ENCODE peak calls at places on chromosomes 13 and 19, in four cellular contexts. W is left ventricle myocardium inferior, Q is cardiac fibroblast, R is nephron progenitor cell. G is an unnamed sample.

GRCh38 chr19:6801397-6802086 is 29.0 kb downstream of the VAV1 start:
- DNase-seq in W (peak), Q (peak), R (no peak), G (no peak)

GRCh38 chr13:30585748-30586262 is 31.9 kb upstream of the USPL1 start:
- DNase-seq in R (no peak), W (no peak), Q (peak), G (no peak)

GRCh38 chr13:42112864-42113263 is 64.4 kb downstream of the DGKH start:
- DNase-seq in W (no peak), Q (no peak), R (no peak), G (no peak)

GRCh38 chr13:112131081-112131739 is 64.3 kb downstream of the SOX1 start:
- DNase-seq in R (no peak), Q (no peak), W (no peak), G (peak)

GRCh38 chr13:100584901-100585300 is 3.7 kb downstream of the GGACT start:
- DNase-seq in Q (no peak), W (no peak), R (no peak), G (no peak)

GRCh38 chr13:47426126-47426849 is 529.4 kb upstream of the HTR2A start:
- DNase-seq in R (no peak), W (peak), Q (peak), G (no peak)

GRCh38 chr13:53507741-53508140 is 479.1 kb downstream of the OLFM4 start:
- DNase-seq in W (no peak), R (no peak), Q (no peak), G (no peak)

GRCh38 chr13:86476656-86477055 is 677.4 kb upstream of the SLITRK6 start:
- DNase-seq in W (no peak), Q (no peak), R (no peak), G (no peak)

GRCh38 chr19:42422576-42423461 is 4.4 kb downstream of the LIPE start:
- DNase-seq in W (no peak), R (peak), Q (no peak), G (no peak)

GRCh38 chr19:1177322-1178114 is 3.5 kb upstream of the SBNO2 start:
- DNase-seq in Q (peak), R (no peak), W (no peak), G (no peak)

GRCh38 chr19:30584121-30584520 is 211.9 kb downstream of the ZNF536 start:
- DNase-seq in W (no peak), Q (no peak), R (no peak), G (no peak)

GRCh38 chr19:7842661-7843294 is 12.8 kb downstream of the EVI5L start:
- DNase-seq in Q (no peak), R (no peak), W (no peak), G (no peak)

GRCh38 chr13:110797230-110797877 is 83.9 kb downstream of the ING1 start:
- DNase-seq in Q (peak), W (no peak), R (no peak), G (no peak)

GRCh38 chr19:48842744-48843162 is 6.5 kb upstream of the HSD17B14 start:
- DNase-seq in R (peak), W (no peak), Q (peak), G (no peak)

GRCh38 chr13:74027161-74027779 is 106.9 kb downstream of the KLF12 start:
- DNase-seq in W (no peak), R (no peak), Q (no peak), G (no peak)

GRCh38 chr19:39202998-39203355 is 1.1 kb downstream of the SYCN start:
- DNase-seq in Q (no peak), R (no peak), W (no peak), G (no peak)

GRCh38 chr19:41223431-41224234 is 4.6 kb downstream of the AXL start:
- DNase-seq in W (no peak), Q (peak), R (peak), G (no peak)

GRCh38 chr19:58563034-58563573 is 4.7 kb upstream of the UBE2M start:
- DNase-seq in R (no peak), Q (peak), W (peak), G (peak)

GRCh38 chr13:49836516-49836915 is 44.0 kb upstream of the KPNA3 start:
- DNase-seq in Q (no peak), W (no peak), R (peak), G (no peak)

GRCh38 chr19:52600639-52601024 is 30.5 kb downstream of the ZNF701 start:
- DNase-seq in W (no peak), Q (no peak), R (no peak), G (no peak)

GRCh38 chr19:3250675-3251074 is 26.2 kb downstream of the CELF5 start:
- DNase-seq in R (peak), W (no peak), Q (peak), G (no peak)

GRCh38 chr13:43230989-43231388 is 207.6 kb downstream of the DNAJC15 start:
- DNase-seq in R (no peak), W (no peak), Q (no peak), G (no peak)

GRCh38 chr13:100363351-100363750 is 225.2 kb downstream of the GGACT start:
- DNase-seq in W (no peak), R (no peak), Q (peak), G (no peak)

GRCh38 chr19:1507192-1507660 is 5.6 kb downstream of the ADAMTSL5 start:
- DNase-seq in Q (no peak), R (no peak), W (no peak), G (no peak)

GRCh38 chr13:113837554-113838355 is 26.1 kb downstream of the GAS6 start:
- DNase-seq in W (peak), Q (peak), R (no peak), G (no peak)

GRCh38 chr13:67119481-67119883 is 110.7 kb downstream of the PCDH9 start:
- DNase-seq in R (no peak), W (no peak), Q (peak), G (no peak)

GRCh38 chr13:113474179-113474578 is 16.3 kb downstream of the DCUN1D2 start:
- DNase-seq in W (no peak), Q (peak), R (no peak), G (no peak)

GRCh38 chr19:36807029-36807428 is 31.2 kb downstream of the ZNF790 start:
- DNase-seq in W (no peak), Q (no peak), R (no peak), G (no peak)

GRCh38 chr19:55592391-55593090 is 6.8 kb downstream of the FIZ1 start:
- DNase-seq in R (no peak), W (no peak), Q (no peak), G (no peak)

GRCh38 chr19:47608908-47609879 is at the start of gene BICRA:
- DNase-seq in Q (peak), R (peak), W (peak), G (no peak)

GRCh38 chr13:86758116-86758515 is 913.1 kb upstream of the SLITRK5 start:
- DNase-seq in W (no peak), Q (no peak), R (no peak), G (no peak)

GRCh38 chr19:58557253-58558065 is 952 bp downstream of the UBE2M start:
- DNase-seq in W (peak), Q (no peak), R (no peak), G (peak)

GRCh38 chr19:41296323-41296935 is 13.5 kb upstream of the CCDC97 start:
- DNase-seq in W (no peak), R (no peak), Q (no peak), G (no peak)

GRCh38 chr19:11063434-11063833 is 25.8 kb upstream of the LDLR start:
- DNase-seq in Q (no peak), R (no peak), W (no peak), G (no peak)

GRCh38 chr19:35165200-35166058 is 10.9 kb downstream of the FXYD5 start:
- DNase-seq in W (no peak), R (no peak), Q (no peak), G (no peak)

GRCh38 chr19:35161434-35161743 is 6.9 kb downstream of the FXYD5 start:
- DNase-seq in W (no peak), R (no peak), Q (no peak), G (no peak)

GRCh38 chr19:35164418-35164817 is 9.9 kb downstream of the FXYD5 start:
- DNase-seq in R (no peak), W (no peak), Q (no peak), G (no peak)

GRCh38 chr19:35160629-35161433 is 6.3 kb downstream of the FXYD5 start:
- DNase-seq in W (no peak), Q (no peak), R (no peak), G (no peak)

DNA sequence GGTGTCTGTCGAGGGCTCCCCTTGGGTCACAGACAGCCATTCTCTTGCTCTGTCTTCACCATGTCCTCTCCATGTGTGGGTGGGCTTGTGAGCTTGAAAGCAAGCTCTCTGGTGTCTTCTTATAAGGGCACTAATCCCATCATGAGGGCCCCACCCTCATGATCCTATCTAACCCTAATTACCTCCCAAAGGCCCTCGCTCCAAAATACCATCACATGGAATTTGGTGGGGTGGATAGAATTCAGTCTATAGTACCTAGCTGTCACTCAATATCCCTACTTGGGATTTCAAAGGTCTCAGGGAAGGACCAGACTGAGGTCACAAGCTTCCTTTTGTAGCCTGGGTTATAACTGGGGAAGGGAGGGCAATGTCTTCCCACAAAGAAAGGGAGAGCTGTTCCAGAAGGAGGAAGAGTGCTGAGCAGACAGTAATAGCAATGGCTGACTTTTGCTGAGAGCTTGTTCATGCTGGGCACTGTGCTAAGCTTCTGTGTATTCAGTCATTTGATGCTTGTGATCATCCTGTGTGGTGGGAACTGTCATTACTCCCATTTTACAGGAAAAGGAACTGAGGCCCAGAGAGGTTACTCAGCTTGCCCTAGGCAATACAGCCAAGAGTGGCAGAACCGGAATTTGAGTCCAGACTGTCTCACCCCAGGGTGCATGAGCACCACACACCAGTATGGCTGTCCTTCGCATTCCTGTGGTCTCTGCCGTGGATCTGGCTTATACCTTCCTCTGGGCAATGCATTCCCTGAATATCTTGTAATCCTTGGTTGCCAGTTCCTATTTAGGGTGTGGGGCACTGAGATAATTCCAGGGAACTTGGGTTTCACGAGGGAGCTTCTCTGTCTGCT is 8.2 kb downstream of the FXYD5 start:
- DNase-seq in Q (no peak), R (no peak), W (no peak), G (no peak)
- TF ChIP-seq CTCF in Q (no peak), R (no peak), W (no peak), G (no peak)

GRCh38 chr13:93848247-93848646 is 621.6 kb downstream of the GPC6 start:
- DNase-seq in Q (no peak), W (no peak), R (no peak), G (no peak)

GRCh38 chr13:93843082-93843481 is 616.5 kb downstream of the GPC6 start:
- DNase-seq in R (no peak), Q (no peak), W (no peak), G (no peak)

GRCh38 chr13:93847162-93847561 is 620.6 kb downstream of the GPC6 start:
- DNase-seq in W (no peak), R (no peak), Q (peak), G (no peak)
- TF ChIP-seq CTCF in W (no peak), R (no peak), Q (no peak), G (no peak)

DNA sequence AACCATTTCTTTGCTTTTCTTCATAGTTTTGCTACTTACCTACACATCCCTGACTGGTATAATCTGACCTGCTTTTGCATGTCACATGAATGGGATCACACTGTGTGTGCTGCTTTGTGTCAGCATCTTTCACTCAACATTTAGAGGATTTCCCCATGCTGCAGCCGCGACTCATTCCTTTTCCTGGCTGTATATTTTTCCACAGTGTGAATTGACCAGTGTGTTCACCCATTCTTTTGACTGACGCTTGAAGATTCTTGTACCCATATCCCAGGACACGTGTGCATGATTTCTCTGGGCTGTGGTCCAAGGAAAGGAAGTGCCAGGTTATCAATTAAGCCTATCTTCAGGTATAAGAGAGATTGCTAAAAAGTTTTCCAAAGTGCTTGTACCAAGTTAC is 118.4 kb downstream of the DPF1 start:
- DNase-seq in Q (no peak), W (no peak), R (no peak), G (no peak)
- TF ChIP-seq CTCF in Q (no peak), W (no peak), R (no peak), G (no peak)

GRCh38 chr19:18173572-18174294 is at the start of gene IFI30:
- DNase-seq in R (peak), W (peak), Q (peak), G (no peak)
- TF ChIP-seq CTCF in R (no peak), W (no peak), Q (no peak), G (peak)

GRCh38 chr13:84641491-84641890 is 759.2 kb upstream of the SLITRK1 start:
- DNase-seq in Q (no peak), R (no peak), W (no peak), G (no peak)

GRCh38 chr13:84648069-84648640 is 765.9 kb upstream of the SLITRK1 start:
- DNase-seq in R (no peak), W (no peak), Q (peak), G (no peak)

GRCh38 chr13:84649853-84650252 is 767.6 kb upstream of the SLITRK1 start:
- DNase-seq in R (no peak), Q (peak), W (no peak), G (no peak)

GRCh38 chr13:84651288-84651687 is 769.0 kb upstream of the SLITRK1 start:
- DNase-seq in W (no peak), Q (peak), R (no peak), G (no peak)

GRCh38 chr13:84645196-84646071 is 763.2 kb upstream of the SLITRK1 start:
- DNase-seq in Q (peak), W (no peak), R (no peak), G (no peak)
- TF ChIP-seq CTCF in Q (no peak), W (no peak), R (no peak), G (peak)

DNA sequence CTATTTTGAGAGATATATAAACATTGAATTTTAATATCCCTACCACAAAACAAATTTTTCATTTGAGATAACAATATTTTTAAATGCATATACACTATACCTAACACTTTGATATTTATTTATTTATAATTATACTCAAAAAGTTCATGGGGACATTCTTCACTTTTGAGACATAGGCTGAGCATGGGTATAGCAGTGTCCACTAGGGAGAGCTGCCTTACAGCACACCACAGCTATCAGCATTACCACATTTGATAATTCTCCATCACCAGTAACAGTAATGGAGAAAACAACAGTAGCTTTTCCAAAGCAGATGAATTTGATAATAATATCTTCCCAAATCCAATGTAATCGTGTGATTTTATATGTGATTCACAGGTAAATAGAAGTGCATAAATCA is 626.1 kb downstream of the DACH1 start:
- DNase-seq in R (no peak), Q (peak), W (no peak), G (no peak)
- TF ChIP-seq CTCF in R (peak), Q (peak), W (peak), G (peak)

GRCh38 chr19:13241321-13242104 is 91.3 kb downstream of the IER2 start:
- DNase-seq in W (no peak), R (no peak), Q (no peak), G (no peak)
- TF ChIP-seq CTCF in W (no peak), R (no peak), Q (no peak), G (peak)

DNA sequence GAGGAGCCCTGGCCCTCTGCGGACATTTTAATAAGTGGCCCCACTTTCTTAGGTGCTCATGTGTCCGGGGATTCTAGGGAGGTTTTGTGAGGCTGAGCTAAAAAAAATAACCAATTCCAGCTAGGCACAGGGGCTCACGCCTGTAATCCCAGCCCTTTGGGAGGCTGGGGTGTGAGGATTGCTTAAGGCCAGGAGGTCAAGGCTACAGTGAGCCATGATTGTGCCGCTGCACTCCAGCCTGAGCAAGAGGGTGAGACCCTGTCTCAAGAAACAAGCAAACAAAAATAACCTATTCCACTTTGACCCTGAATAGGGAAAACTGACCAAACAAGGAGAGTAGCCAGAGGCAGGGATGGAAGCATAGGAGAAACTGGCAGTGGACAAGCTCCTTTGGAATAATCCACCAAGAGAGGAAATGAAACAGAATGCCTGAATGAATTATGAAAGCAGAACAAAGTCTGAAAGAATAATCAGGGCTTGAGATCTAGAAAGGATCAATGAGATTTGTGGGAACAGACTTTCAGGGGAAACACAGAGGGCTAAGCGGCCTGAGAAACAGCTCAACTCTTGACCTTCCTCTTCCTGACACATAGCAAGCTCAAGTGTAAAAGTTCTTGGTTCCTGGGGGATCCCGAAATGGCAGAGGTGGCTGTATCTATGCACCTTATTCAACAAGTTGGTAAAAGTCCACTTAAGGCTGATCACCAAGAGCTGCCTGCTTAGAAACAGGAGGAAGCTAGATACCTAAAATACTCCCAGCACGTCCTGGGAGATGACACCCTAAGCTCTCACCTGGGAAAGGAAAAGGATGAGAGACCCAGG is 30.1 kb upstream of the FFAR2 start:
- DNase-seq in W (no peak), Q (no peak), R (no peak), G (no peak)
- TF ChIP-seq CTCF in W (no peak), Q (no peak), R (no peak), G (no peak)

G was measured in chondrocyte.